ENCODE peak calls at places on chromosome 12, in six cellular contexts. Y, W, L, V, J and E are unnamed samples.

GRCh38 chr12:96487214-96487613 is 2.2 kb upstream of the CFAP54 start:
- DNase-seq in Y (peak), W (no peak), L (peak), V (peak), J (no peak), E (peak)

GRCh38 chr12:43882578-43883178 is 46.8 kb downstream of the TMEM117 start:
- DNase-seq in Y (peak), W (no peak), L (peak), V (peak), J (no peak), E (peak)

GRCh38 chr12:51954465-51955361 is 3.2 kb downstream of the ACVR1B start:
- DNase-seq in Y (peak), W (no peak), L (peak), V (no peak), J (peak), E (no peak)

GRCh38 chr12:44654641-44655625 is 221.2 kb downstream of the NELL2 start:
- DNase-seq in Y (no peak), W (no peak), L (no peak), V (no peak), J (no peak), E (no peak)

GRCh38 chr12:62006076-62006732 is 254.0 kb upstream of the USP15 start:
- DNase-seq in Y (peak), W (no peak), L (peak), V (no peak), J (no peak), E (peak)

GRCh38 chr12:85920324-85920947 is 46.3 kb downstream of the NTS start:
- DNase-seq in Y (peak), W (no peak), L (peak), V (no peak), J (no peak), E (peak)

GRCh38 chr12:96329545-96329944 is 70.7 kb downstream of the CDK17 start:
- DNase-seq in Y (no peak), W (no peak), L (no peak), V (no peak), J (no peak), E (no peak)

GRCh38 chr12:31370645-31371620 is 45.0 kb upstream of the SINHCAF start:
- DNase-seq in Y (no peak), W (no peak), L (no peak), V (no peak), J (no peak), E (no peak)

GRCh38 chr12:38711055-38711454 is 194.3 kb downstream of the CPNE8 start:
- DNase-seq in Y (no peak), W (no peak), L (peak), V (no peak), J (no peak), E (no peak)

GRCh38 chr12:52952082-52952801 is 3.3 kb downstream of the KRT18 start:
- DNase-seq in Y (peak), W (no peak), L (no peak), V (no peak), J (no peak), E (no peak)

GRCh38 chr12:103620395-103620794 is 33.3 kb downstream of the STAB2 start:
- DNase-seq in Y (no peak), W (no peak), L (no peak), V (no peak), J (no peak), E (no peak)

GRCh38 chr12:120231316-120232011 is 30.6 kb upstream of the RPLP0 start:
- DNase-seq in Y (peak), W (no peak), L (peak), V (peak), J (no peak), E (peak)

GRCh38 chr12:54259194-54260011 is 20.5 kb downstream of the CBX5 start:
- DNase-seq in Y (peak), W (no peak), L (peak), V (no peak), J (no peak), E (peak)

GRCh38 chr12:31958601-31959000 is 614 bp upstream of the RESF1 start:
- DNase-seq in Y (no peak), W (no peak), L (no peak), V (no peak), J (no peak), E (no peak)

GRCh38 chr12:54143233-54143986 is 45.4 kb downstream of the SMUG1 start:
- DNase-seq in Y (no peak), W (no peak), L (no peak), V (no peak), J (no peak), E (no peak)

GRCh38 chr12:109523071-109523470 is 45.6 kb downstream of the UBE3B start:
- DNase-seq in Y (no peak), W (no peak), L (no peak), V (no peak), J (no peak), E (no peak)

GRCh38 chr12:91127751-91128150 is 16.5 kb upstream of the LUM start:
- DNase-seq in Y (peak), W (no peak), L (peak), V (no peak), J (no peak), E (peak)

GRCh38 chr12:11580125-11580751 is 69.2 kb upstream of the ETV6 start:
- DNase-seq in Y (peak), W (no peak), L (peak), V (peak), J (no peak), E (peak)

GRCh38 chr12:51666696-51667095 is 75.7 kb downstream of the SCN8A start:
- DNase-seq in Y (no peak), W (no peak), L (peak), V (no peak), J (no peak), E (peak)

GRCh38 chr12:133130808-133131128 is 341 bp downstream of the ZNF10 start:
- DNase-seq in Y (no peak), W (peak), L (no peak), V (no peak), J (peak), E (no peak)

GRCh38 chr12:93151079-93151759 is 222.1 kb upstream of the EEA1 start:
- DNase-seq in Y (no peak), W (no peak), L (no peak), V (no peak), J (no peak), E (no peak)

GRCh38 chr12:52167578-52167977 is 24.2 kb downstream of the KRT80 start:
- DNase-seq in Y (no peak), W (no peak), L (no peak), V (no peak), J (no peak), E (no peak)

GRCh38 chr12:11719678-11720099 is 70.2 kb downstream of the ETV6 start:
- DNase-seq in Y (peak), W (no peak), L (peak), V (peak), J (no peak), E (peak)

GRCh38 chr12:12807970-12808702 is 5.0 kb upstream of the DDX47 start:
- DNase-seq in Y (peak), W (no peak), L (no peak), V (no peak), J (peak), E (peak)

GRCh38 chr12:120117961-120118709 is 1.6 kb upstream of the RAB35 start:
- DNase-seq in Y (peak), W (no peak), L (peak), V (no peak), J (no peak), E (peak)

GRCh38 chr12:85559127-85559526 is 277.1 kb downstream of the RASSF9 start:
- DNase-seq in Y (no peak), W (no peak), L (no peak), V (no peak), J (no peak), E (no peak)

GRCh38 chr12:21774358-21775129 is at the start of gene KCNJ8:
- DNase-seq in Y (no peak), W (no peak), L (peak), V (no peak), J (peak), E (peak)

GRCh38 chr12:94266796-94267529 is 118.6 kb downstream of the PLXNC1 start:
- DNase-seq in Y (peak), W (peak), L (peak), V (peak), J (no peak), E (peak)

GRCh38 chr12:92945659-92946220 is 16.6 kb upstream of the EEA1 start:
- DNase-seq in Y (no peak), W (no peak), L (no peak), V (no peak), J (no peak), E (no peak)

GRCh38 chr12:32901553-32901952 is 5.0 kb upstream of the PKP2 start:
- DNase-seq in Y (peak), W (no peak), L (no peak), V (no peak), J (no peak), E (no peak)

GRCh38 chr12:47903151-47903611 is 1.6 kb downstream of the VDR start:
- DNase-seq in Y (peak), W (no peak), L (peak), V (peak), J (no peak), E (peak)

GRCh38 chr12:92434607-92435025 is 268.2 kb upstream of the PLEKHG7 start:
- DNase-seq in Y (no peak), W (no peak), L (no peak), V (no peak), J (no peak), E (no peak)

GRCh38 chr12:91685917-91686316 is 459.7 kb downstream of the BTG1 start:
- DNase-seq in Y (peak), W (no peak), L (peak), V (no peak), J (no peak), E (peak)

GRCh38 chr12:12901158-12901791 is 9.9 kb downstream of the GPRC5A start:
- DNase-seq in Y (peak), W (no peak), L (peak), V (peak), J (peak), E (peak)

DNA sequence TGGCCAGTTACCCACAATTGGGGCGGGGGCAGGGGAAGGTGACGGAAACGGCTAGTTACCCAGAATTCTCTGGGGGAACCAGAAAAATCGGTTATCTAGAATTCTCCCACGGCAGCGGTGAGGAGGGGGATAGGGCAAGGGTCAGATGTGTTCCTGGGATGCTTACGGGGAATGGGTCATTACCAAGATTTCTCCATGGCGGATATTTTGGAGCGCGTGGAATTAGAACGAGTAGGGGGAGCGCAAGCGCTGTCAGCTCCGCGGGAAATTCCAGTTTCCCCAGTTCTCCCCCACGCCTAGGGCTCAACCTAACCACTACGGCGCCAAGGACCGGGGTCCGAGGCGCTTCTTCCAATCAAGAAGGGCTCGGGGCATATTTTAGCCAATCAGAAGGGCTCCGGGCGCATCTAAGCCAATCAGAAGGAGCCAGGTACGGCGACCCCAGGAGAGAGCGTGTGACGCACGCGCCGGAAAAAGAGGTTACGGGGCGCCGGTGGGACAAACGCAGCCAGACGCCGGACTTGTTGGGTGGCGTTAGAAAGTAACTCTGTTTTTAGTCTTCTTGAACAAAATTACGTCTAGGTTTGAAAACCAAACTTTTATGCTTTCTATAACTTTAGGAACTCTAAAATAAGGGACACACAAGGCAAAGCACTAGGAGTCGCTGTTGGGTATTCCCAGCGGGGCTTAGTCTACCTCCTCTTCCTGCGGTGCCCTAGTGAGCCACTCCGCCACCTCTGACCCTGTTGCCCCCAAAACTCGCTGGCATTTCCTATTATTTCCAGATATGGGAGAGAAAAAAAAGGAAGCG is at the start of gene PAN2:
- DNase-seq in Y (peak), W (peak), L (peak), V (peak), J (peak), E (peak)
- TF ChIP-seq CTCF in Y (peak), W (peak), L (peak), V (peak), J (no peak), E (peak)

DNA sequence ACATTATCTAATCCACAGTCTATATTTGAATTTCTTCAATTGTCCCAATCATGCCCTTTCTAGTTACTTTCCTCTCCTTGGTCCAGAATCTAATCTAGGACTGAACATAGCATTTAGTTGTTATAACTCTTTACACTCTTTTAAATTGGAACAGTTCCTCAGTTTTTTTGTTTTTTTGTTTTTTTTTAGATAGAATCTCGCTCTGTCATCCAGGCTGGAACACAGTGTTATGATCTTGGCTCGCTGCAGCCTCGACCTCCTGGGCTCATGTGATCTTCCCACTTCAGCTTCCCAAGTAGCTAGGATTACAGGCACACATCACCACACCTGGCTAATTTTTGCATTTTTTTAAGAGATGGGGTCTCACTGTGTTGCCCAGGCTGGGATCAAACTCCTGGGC is 63.1 kb downstream of the RERG start:
- DNase-seq in Y (no peak), W (no peak), L (no peak), V (no peak), J (no peak), E (no peak)
- H3K4me3 ChIP-seq in Y (no peak), W (no peak), L (no peak), V (no peak), J (no peak), E (no peak)

DNA sequence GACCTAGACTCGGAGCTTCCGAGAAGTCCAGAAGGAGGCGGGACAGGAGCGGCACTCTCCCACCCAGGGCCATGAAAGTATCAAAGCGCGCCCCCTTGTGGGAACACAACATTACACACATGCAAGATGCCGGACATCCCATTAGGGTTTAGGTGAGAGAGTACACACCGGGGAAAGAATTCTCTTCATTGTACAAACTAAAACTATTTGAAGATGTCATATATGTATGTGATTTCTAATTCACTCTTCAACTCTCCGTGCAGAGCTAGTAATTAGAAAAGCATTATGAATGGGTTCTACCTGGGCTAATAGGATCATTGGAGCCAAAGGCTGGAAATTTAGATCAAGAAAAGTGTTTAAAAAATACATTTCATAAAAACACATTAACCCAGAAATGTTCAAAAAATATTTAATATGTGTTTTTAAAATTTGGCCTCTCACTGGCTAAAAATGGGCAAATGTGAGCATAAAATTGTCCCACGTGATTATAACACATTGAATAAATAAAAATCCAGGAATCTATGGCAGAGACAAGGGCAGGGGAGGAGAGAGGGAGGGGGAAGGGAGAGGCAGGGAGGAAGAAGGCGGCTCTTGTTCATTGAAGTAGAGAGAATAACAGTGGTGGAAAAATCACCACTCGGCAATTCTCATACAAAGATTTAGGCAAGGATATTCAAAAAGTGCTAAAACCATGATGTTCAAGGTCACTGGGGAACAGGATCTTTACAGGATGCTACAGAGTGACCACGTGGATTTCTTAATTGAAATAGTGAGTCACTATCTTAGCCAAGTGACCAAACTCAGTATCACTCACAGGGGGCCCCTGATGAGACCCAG is 38.9 kb downstream of the FBXO21 start:
- DNase-seq in Y (peak), W (peak), L (peak), V (no peak), J (peak), E (peak)
- TF ChIP-seq CTCF in Y (peak), W (no peak), L (peak), V (peak), J (no peak), E (peak)

GRCh38 chr12:69501154-69501895 is 31.1 kb downstream of the FRS2 start:
- DNase-seq in Y (no peak), W (no peak), L (peak), V (no peak), J (no peak), E (peak)
- H3K4me3 ChIP-seq in Y (no peak), W (no peak), L (peak), V (no peak), J (no peak), E (no peak)

DNA sequence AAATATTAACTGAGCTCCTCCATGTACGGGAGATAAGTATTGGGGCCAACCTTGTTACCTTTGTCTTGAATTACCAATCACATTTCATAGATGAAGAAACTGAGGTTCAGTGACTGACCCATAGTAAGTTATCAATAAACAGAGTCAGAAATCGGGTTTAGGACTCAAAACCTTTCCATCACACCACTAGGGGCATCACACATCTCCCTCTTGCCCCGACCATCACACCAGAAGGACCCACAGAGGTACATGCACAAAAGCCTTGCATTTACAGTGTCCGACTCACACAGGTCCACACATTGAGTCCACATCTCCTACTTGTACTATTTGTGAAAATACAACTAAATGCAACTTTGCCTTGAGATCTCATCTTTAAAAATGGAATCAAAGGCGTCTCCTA is 29.4 kb downstream of the KCNA5 start:
- DNase-seq in Y (no peak), W (no peak), L (no peak), V (no peak), J (no peak), E (no peak)
- TF ChIP-seq CTCF in Y (no peak), W (no peak), L (no peak), V (no peak), J (no peak), E (no peak)

GRCh38 chr12:122722347-122722746 is 5.7 kb upstream of the HCAR3 start:
- DNase-seq in Y (no peak), W (no peak), L (no peak), V (no peak), J (no peak), E (no peak)

GRCh38 chr12:122729583-122730214 is 945 bp downstream of the HCAR1 start:
- DNase-seq in Y (no peak), W (no peak), L (no peak), V (no peak), J (no peak), E (no peak)

GRCh38 chr12:122726056-122726558 is 4.5 kb downstream of the HCAR1 start:
- DNase-seq in Y (peak), W (no peak), L (no peak), V (no peak), J (no peak), E (no peak)

GRCh38 chr12:122724641-122725243 is 5.9 kb downstream of the HCAR1 start:
- DNase-seq in Y (no peak), W (no peak), L (no peak), V (no peak), J (no peak), E (no peak)

GRCh38 chr12:122725452-122725851 is 5.2 kb downstream of the HCAR1 start:
- DNase-seq in Y (no peak), W (no peak), L (no peak), V (no peak), J (no peak), E (no peak)
- H3K4me3 ChIP-seq in Y (no peak), W (no peak), L (no peak), V (no peak), J (no peak), E (no peak)